ENCODE peak calls at places on chromosome 11, in four cellular contexts. G is HCT116, I is K562, M is HepG2. N is an unnamed sample.

GRCh38 chr11:70954471-70954870 is 297.9 kb downstream of the SHANK2 start:
- DNase-seq in G (no peak), I (no peak), M (no peak), N (no peak)

GRCh38 chr11:44528103-44528502 is 37.4 kb upstream of the CD82 start:
- DNase-seq in G (no peak), I (peak), M (no peak), N (no peak)

GRCh38 chr11:33701831-33702230 is 1.2 kb upstream of the C11orf91 start:
- DNase-seq in G (no peak), I (no peak), M (no peak), N (no peak)

GRCh38 chr11:83330303-83330702 is 44.1 kb upstream of the CCDC90B start:
- DNase-seq in G (no peak), I (no peak), M (no peak), N (no peak)

GRCh38 chr11:102050927-102051575 is 3.8 kb downstream of the CFAP300 start:
- DNase-seq in G (no peak), I (no peak), M (no peak), N (no peak)

GRCh38 chr11:126522606-126523005 is 167.1 kb downstream of the ST3GAL4 start:
- DNase-seq in G (no peak), I (no peak), M (no peak), N (no peak)

GRCh38 chr11:131688056-131688693 is 317.8 kb downstream of the NTM start:
- DNase-seq in G (no peak), I (peak), M (peak), N (peak)

GRCh38 chr11:41872458-41872857 is 413.0 kb upstream of the LRRC4C start:
- DNase-seq in G (no peak), I (no peak), M (no peak), N (no peak)

GRCh38 chr11:125874556-125875124 is 12.8 kb upstream of the HYLS1 start:
- DNase-seq in G (peak), I (peak), M (peak), N (no peak)

GRCh38 chr11:111785076-111785475 is 18.9 kb upstream of the PPP2R1B start:
- DNase-seq in G (no peak), I (no peak), M (no peak), N (no peak)

GRCh38 chr11:125772834-125773505 is 5.7 kb downstream of the PATE2 start:
- DNase-seq in G (no peak), I (no peak), M (no peak), N (no peak)

GRCh38 chr11:131914299-131914902 is 544.0 kb downstream of the NTM start:
- DNase-seq in G (no peak), I (no peak), M (no peak), N (no peak)

GRCh38 chr11:3683039-3683438 is 11.9 kb upstream of the CHRNA10 start:
- DNase-seq in G (no peak), I (no peak), M (no peak), N (no peak)

GRCh38 chr11:76588455-76589325 is 81.9 kb downstream of the LRRC32 start:
- DNase-seq in G (no peak), I (peak), M (no peak), N (no peak)

GRCh38 chr11:72483412-72484186 is 49.3 kb upstream of the CLPB start:
- DNase-seq in G (no peak), I (no peak), M (peak), N (no peak)

GRCh38 chr11:108593910-108594434 is 404 bp upstream of the EXPH5 start:
- DNase-seq in G (no peak), I (no peak), M (no peak), N (no peak)

GRCh38 chr11:33652001-33652400 is 48.6 kb downstream of the C11orf91 start:
- DNase-seq in G (no peak), I (no peak), M (no peak), N (no peak)

GRCh38 chr11:17596310-17596669 is 49.2 kb downstream of the OTOG start:
- DNase-seq in G (no peak), I (no peak), M (no peak), N (peak)

GRCh38 chr11:130094614-130095013 is 24.9 kb downstream of the APLP2 start:
- DNase-seq in G (no peak), I (no peak), M (no peak), N (no peak)
- TF ChIP-seq FOSL1 in G (no peak), I (no peak), M (no peak), N (no peak)

GRCh38 chr11:121452609-121453150 is at the start of gene SORL1-AS1:
- DNase-seq in G (no peak), I (no peak), M (no peak), N (no peak)
- TF ChIP-seq FOSL1 in G (no peak), I (no peak), M (no peak), N (no peak)

DNA sequence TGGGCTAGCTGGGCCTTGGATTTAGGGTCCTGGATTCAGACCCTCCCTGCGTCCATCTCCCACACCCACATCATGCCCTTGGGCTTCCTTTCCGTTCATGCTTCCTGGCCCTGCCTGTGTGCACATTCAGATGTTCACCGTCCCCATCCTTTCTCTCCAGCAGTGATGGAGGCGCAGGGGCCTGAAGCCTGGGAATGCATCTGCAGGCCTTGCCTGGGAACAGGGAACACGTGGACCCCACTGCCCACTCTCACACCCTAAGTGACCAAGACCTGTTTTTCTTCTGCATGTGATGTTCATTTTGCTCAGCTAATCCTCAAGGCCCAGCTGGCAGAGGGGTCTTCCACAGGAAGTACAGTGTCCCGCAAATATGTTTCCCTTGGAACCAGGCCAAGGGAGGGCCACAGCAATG is 91.6 kb upstream of the PARVA start:
- DNase-seq in G (no peak), I (no peak), M (no peak), N (peak)
- TF ChIP-seq FOSL1 in G (no peak), I (no peak), M (no peak), N (no peak)

GRCh38 chr11:68979931-68980775 is 633 bp downstream of the MRGPRD start:
- DNase-seq in G (no peak), I (no peak), M (no peak), N (no peak)

GRCh38 chr11:68980776-68981065 is at the start of gene MRGPRD:
- DNase-seq in G (no peak), I (no peak), M (no peak), N (no peak)

GRCh38 chr11:68977781-68978625 is 2.8 kb downstream of the MRGPRD start:
- DNase-seq in G (no peak), I (no peak), M (no peak), N (no peak)

GRCh38 chr11:68978626-68978930 is 2.2 kb downstream of the MRGPRD start:
- DNase-seq in G (no peak), I (no peak), M (no peak), N (no peak)

GRCh38 chr11:68978931-68979591 is 1.7 kb downstream of the MRGPRD start:
- DNase-seq in G (no peak), I (no peak), M (no peak), N (no peak)
- TF ChIP-seq FOSL1 in G (no peak), I (no peak), M (no peak), N (no peak)

DNA sequence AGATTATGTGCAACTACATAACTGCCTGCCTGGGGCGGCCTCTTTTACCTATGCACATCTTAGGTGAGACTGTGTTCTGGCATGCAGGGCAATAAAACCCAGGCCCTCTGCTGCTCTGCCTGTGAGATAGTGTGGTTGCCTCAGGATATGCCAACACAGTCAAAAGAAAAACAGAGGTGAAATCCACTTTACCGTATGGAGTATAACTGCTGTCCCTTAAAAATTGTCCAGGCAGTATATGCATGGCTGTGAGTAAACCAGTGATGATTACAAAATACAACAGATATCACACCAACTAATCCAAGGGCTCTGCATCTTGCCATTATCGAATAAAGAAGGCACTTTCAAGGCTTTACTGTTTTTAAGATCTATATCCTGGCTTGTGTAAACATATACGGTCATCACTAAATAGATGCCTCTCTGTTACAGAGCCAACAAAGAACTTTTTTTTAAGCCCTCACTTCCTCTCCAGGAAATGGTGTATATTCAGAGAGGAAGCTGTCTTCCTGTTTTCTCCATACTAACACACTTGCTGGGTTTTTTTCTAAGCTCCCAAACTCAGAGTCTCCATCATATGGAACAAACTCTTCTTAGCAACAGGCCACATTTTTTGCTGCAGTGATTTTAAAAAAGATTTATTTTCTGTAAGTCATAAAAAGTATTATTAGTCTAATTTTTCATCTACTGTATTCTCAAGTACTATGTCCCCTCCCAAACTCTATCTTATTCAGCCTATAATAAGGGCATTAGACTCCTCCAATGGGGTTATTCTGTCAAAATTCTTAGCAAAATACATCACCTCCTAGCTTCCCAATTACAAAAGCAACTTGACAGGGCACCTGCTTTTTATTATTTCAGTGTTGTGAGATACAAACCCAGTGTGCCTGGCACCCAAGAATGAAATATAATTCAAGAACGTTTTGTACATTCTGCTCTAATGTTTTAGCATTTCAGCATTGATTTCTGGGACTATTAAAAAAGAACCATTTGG is 135.2 kb downstream of the MAML2 start:
- DNase-seq in G (no peak), I (no peak), M (peak), N (no peak)
- TF ChIP-seq FOSL1 in G (no peak), I (no peak), M (no peak), N (no peak)

GRCh38 chr11:28144808-28145207 is 36.6 kb downstream of the METTL15 start:
- DNase-seq in G (no peak), I (no peak), M (no peak), N (no peak)
- TF ChIP-seq FOSL1 in G (no peak), I (no peak), M (no peak), N (no peak)

DNA sequence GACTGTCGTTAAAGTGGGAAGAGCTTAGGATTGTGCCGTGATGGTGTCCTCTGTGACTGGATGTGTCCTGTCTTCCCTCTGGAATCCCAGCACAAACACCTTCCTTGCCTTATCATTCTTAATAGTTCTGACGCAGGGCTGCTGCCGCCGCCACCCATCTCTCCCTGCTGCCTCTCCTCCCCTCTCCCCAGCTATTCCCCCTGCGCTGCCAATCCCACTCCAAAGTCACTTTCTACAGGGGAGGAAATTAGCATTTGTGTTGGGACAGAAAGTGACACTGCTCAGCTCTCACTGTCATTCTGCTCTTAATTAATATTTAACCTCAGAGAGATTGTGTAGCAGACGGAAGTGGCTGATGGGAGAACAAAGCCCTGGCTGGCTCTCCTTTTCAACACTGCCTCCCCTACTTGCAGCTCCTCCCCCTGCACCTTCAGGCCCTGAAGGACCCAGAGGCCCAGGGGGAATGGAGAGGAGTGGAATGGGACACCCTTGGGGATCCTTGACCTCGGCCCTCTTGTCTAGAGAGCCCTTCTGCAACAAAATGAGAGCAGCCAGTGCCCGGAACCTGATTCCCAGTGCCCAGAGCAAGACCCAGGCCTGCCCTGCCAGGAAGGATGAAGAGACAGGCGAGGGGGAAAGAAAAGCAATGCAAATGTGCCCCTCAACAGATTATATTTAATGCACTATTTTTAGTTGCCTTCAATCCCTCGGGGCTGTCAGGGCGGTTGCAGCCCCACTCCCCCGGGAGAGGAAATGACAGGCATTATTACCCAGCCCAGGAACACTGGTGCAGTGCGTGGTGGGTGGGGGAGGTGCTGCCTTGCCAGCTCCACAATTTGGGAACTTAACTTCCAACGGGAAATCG is 14.7 kb upstream of the NRGN start:
- DNase-seq in G (no peak), I (no peak), M (peak), N (no peak)
- TF ChIP-seq FOSL1 in G (no peak), I (no peak), M (no peak), N (no peak)

GRCh38 chr11:60763692-60764369 is 7.2 kb downstream of the MS4A15 start:
- DNase-seq in G (no peak), I (no peak), M (no peak), N (no peak)

GRCh38 chr11:60766547-60766946 is 9.9 kb downstream of the MS4A15 start:
- DNase-seq in G (no peak), I (no peak), M (no peak), N (no peak)

GRCh38 chr11:60765355-60765754 is 8.7 kb downstream of the MS4A15 start:
- DNase-seq in G (no peak), I (no peak), M (no peak), N (no peak)

GRCh38 chr11:60762851-60763691 is 6.4 kb downstream of the MS4A15 start:
- DNase-seq in G (peak), I (peak), M (peak), N (no peak)

GRCh38 chr11:60764879-60765278 is 8.2 kb downstream of the MS4A15 start:
- DNase-seq in G (no peak), I (no peak), M (no peak), N (no peak)
- TF ChIP-seq FOSL1 in G (no peak), I (no peak), M (no peak), N (no peak)

DNA sequence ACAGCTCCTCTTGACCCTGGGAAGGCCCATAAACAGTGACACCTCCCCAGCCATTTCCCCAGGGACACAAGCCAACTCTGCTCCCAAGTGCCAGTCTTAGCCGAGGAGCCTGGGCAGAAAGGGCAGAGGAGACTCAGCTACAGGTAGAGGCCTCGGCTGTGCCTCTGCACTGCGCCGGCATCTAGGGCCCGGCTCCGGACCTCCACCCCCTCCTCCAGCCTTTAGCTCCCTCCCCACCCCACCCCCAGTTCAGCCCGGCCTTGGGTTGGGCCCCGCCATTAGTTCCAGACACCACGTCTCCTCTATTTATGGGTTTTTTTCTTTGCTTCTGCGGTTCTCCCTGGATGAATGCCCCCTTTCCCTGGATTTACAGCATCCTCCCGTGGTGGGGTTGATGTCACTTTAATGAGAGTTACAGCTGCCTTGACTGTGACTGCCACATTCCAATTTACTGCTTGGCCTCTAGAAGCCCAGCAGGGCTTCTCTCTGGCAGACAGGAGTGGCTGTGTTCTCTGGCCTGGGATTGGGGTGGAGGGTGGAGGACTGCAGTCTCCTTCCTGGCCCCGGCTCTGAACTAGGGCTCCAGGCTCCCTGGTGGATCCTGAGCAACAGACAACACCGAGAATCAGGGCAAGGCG is 13.5 kb upstream of the OAF start:
- DNase-seq in G (no peak), I (no peak), M (peak), N (no peak)
- TF ChIP-seq FOSL1 in G (no peak), I (no peak), M (no peak), N (no peak)

N was measured in H1.